ENCODE peak calls at places on chromosomes 16 and 17, in eight cellular contexts. C is fibroblast of lung, W is endothelial cell of umbilical vein, Y is ovary, J is brain microvascular endothelial cell, M is tibial artery, L is body of pancreas, S is astrocyte. V is an unnamed sample.

GRCh38 chr16:12252616-12253015 is 276.1 kb downstream of the SNX29 start:
- DNase-seq in Y (no peak), S (no peak), W (no peak), M (no peak), L (no peak), C (no peak), J (no peak), V (no peak)

GRCh38 chr16:49932943-49933342 is 77.0 kb upstream of the ZNF423 start:
- DNase-seq in C (peak; percentile 23), W (no peak), S (peak; percentile 13), J (peak; percentile 17), M (no peak), L (no peak), Y (no peak), V (no peak)

GRCh38 chr17:61461967-61462733 is 9.9 kb downstream of the TBX4 start:
- DNase-seq in L (no peak), W (no peak), M (no peak), Y (no peak), S (no peak), C (no peak), J (no peak), V (no peak)

GRCh38 chr17:61470530-61471136 is 18.4 kb downstream of the TBX4 start:
- DNase-seq in S (no peak), J (no peak), Y (no peak), L (peak; percentile 1), C (no peak), W (no peak), M (peak; percentile 33), V (no peak)

GRCh38 chr16:85605051-85605911 is 7.8 kb upstream of the GSE1 start:
- DNase-seq in W (no peak), C (no peak), M (no peak), J (no peak), L (no peak), Y (no peak), S (no peak), V (no peak)

GRCh38 chr16:53433930-53434435 is 288 bp upstream of the RBL2 start:
- DNase-seq in J (peak; percentile 70), M (no peak), S (no peak), C (peak; percentile 84), Y (no peak), L (no peak), W (no peak), V (no peak)

GRCh38 chr16:67087803-67088202 is 21.9 kb upstream of the PHAF1 start:
- DNase-seq in M (no peak), L (no peak), C (no peak), W (no peak), J (no peak), S (no peak), Y (no peak), V (no peak)

GRCh38 chr16:23597003-23597756 is 1.1 kb upstream of the NDUFAB1 start:
- DNase-seq in L (peak; percentile 13), M (no peak), J (no peak), C (no peak), W (peak; percentile 21), Y (no peak), S (no peak), V (no peak)

GRCh38 chr17:21689604-21690003 is 2.7 kb upstream of the KCNJ18 start:
- DNase-seq in Y (peak; percentile 37), J (peak; percentile 63), W (peak; percentile 34), L (peak; percentile 27), S (peak; percentile 75), M (peak; percentile 89), C (peak; percentile 88), V (peak; percentile 50)

DNA sequence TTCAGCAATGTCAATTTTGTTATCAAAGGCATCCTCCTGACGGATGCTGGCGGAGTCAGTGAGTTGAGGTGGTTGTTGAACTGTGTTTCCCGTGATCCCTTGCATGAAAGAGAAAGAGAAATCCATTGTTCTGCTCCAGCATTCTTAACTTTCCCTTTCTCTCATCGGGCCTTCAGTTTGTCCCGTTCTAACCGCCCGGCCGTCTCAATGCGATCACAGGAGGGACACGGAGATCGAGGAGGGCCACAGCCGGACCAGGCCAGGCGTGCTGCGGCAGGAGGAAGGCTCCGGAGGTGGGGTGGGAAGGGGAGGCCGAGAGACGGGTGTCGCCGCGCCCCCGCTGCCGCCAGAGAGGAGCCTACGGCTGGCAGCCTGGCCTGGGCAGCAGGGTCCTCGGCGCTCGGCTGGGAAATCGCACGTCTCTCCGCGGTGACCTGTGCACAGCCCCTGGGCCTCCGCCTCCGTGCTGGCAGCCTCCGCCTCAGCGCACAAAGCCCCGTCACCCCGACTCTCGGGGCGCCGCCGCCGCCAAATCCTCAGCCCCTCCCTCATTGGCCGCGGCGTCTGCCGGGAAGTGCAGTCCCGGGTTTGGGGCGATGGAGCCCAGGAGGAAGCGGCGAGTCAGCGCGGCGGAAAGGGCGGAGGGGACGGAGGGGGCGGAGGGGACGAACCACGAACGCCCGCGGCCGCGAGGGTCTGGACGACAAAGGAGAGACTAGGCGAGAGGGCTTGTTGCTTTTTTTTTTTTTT is 38.1 kb downstream of the SOST start:
- DNase-seq in L (peak; percentile 75), Y (peak; percentile 75), W (peak; percentile 70), C (peak; percentile 59), M (peak; percentile 86), J (peak; percentile 20), S (peak; percentile 37), V (no peak)
- H3K4me3 ChIP-seq in L (peak overlapping the region; percentile 41), Y (peak overlapping the region; percentile 93), W (peak overlapping the region; percentile 57), C (peak overlapping the region; percentile 53), M (peak overlapping the region; percentile 65), J (peak overlapping the region; percentile 64), S (peak overlapping the region; percentile 42), V (peak overlapping the region; percentile 54)

GRCh38 chr17:78485416-78486168 is 91.6 kb downstream of the DNAH17 start:
- DNase-seq in M (no peak), L (no peak), C (no peak), J (no peak), Y (no peak), W (no peak), S (no peak), V (no peak)
- H3K36me3 ChIP-seq in M (no peaks in the 10 kb centered on the region), L (no peaks in the 10 kb centered on the region), C (no peaks in the 10 kb centered on the region), J (no peaks in the 10 kb centered on the region), Y (no peaks in the 10 kb centered on the region), W (no peaks in the 10 kb centered on the region), S (no peaks in the 10 kb centered on the region), V (no peaks in the 10 kb centered on the region)

GRCh38 chr17:44074231-44074910 is 3.8 kb downstream of the G6PC3 start:
- DNase-seq in W (no peak), Y (no peak), J (no peak), M (no peak), L (no peak), C (peak; percentile 41), S (no peak), V (no peak)
- TF ChIP-seq CTCF in W (no peak), Y (no peak), J (no peak), M (no peak), L (no peak), C (no peak), S (no peak), V (no peak)

GRCh38 chr17:57684711-57685498 is 60.2 kb downstream of the CCDC182 start:
- DNase-seq in L (no peak), J (no peak), M (no peak), S (no peak), Y (no peak), W (no peak), C (no peak), V (no peak)
- H3K4me3 ChIP-seq in L (no peak overlapping the region), J (no peak overlapping the region), M (no peak overlapping the region), S (no peak overlapping the region), Y (no peak overlapping the region), W (no peak overlapping the region), C (no peak overlapping the region), V (no peak overlapping the region)

DNA sequence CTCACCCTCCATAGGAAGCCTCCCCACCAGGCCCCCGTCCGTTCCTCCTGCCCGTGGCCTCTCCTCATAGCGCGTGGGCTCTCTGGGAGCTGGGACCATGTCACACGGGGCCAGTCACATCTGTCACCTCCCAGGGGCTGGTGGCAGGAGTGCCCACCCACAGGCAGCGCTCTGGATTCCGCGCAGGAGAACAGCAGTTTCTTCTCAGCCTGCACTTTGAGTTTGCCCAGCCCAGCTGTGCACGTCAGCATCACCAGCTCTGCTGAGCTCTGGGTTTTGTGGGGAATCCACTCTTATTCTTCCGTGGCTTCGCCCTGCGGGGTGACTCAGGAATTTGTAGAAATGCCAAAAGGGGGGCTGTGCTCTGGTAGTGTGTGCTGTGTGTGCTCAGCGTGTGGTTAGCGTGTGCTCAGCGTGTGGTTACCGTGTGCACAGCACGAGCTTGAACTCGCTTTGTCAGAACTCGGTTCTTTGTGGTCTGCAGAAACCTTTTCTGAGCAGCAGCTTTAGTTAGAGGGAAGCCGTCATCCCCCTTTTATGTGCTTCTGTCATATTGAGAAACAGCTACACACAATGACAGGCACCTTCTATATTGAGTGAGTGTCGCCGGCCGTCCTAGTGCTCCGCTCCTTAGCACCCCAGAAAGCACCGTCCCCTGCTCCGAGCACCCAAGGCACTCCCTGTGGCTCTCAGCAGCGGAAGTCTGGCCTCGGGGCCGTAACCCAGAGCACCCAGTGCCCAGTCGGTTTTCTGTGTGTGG is 3.3 kb downstream of the ACSF3 start:
- DNase-seq in W (no peak), S (no peak), J (no peak), M (no peak), C (no peak), L (no peak), Y (no peak), V (no peak)
- H3K36me3 ChIP-seq in W (no peaks in the 10 kb centered on the region), S (no peaks in the 10 kb centered on the region), J (peaks cover 10% of the 10 kb centered on the region), M (peaks cover 11% of the 10 kb centered on the region), C (peaks cover 7% of the 10 kb centered on the region), L (no peaks in the 10 kb centered on the region), Y (no peaks in the 10 kb centered on the region), V (no peaks in the 10 kb centered on the region)

GRCh38 chr17:49487202-49487601 is 7.9 kb upstream of the NGFR start:
- DNase-seq in L (no peak), S (no peak), M (no peak), J (no peak), C (no peak), Y (no peak), W (no peak), V (no peak)
- TF ChIP-seq CTCF in L (no peak), S (no peak), M (no peak), J (no peak), C (no peak), Y (no peak), W (no peak), V (no peak)

GRCh38 chr17:750431-751037 is 1.5 kb downstream of the GEMIN4 start:
- DNase-seq in J (no peak), Y (no peak), W (no peak), S (no peak), L (no peak), C (no peak), M (no peak), V (no peak)
- H3K4me3 ChIP-seq in J (peak overlapping the region; percentile 71), Y (no peak overlapping the region), W (no peak overlapping the region), S (peak overlapping the region; percentile 76), L (no peak overlapping the region), C (peak overlapping the region; percentile 78), M (peak overlapping the region; percentile 79), V (no peak overlapping the region)

GRCh38 chr16:3520398-3520797 is 19.6 kb downstream of the CLUAP1 start:
- DNase-seq in C (peak; percentile 13), L (no peak), S (peak; percentile 13), W (no peak), M (no peak), J (no peak), Y (no peak), V (no peak)
- H3K36me3 ChIP-seq in C (no peaks in the 10 kb centered on the region), L (no peaks in the 10 kb centered on the region), S (peaks cover 18% of the 10 kb centered on the region), W (peaks cover 2% of the 10 kb centered on the region), M (peaks cover 29% of the 10 kb centered on the region), J (peaks cover 16% of the 10 kb centered on the region), Y (no peaks in the 10 kb centered on the region), V (peaks cover 2% of the 10 kb centered on the region)

V was measured in kidney epithelial cell.